ENCODE peak calls at places on chromosomes 13 and 19, in nine cellular contexts. Y is GM23338, X is HCT116, P is fibroblast of lung, Q is neural progenitor cell, L is H9, B is mammary epithelial cell, U is GM23248, I is SK-N-SH. A is an unnamed sample.

GRCh38 chr13:114069376-114070097 is 62.9 kb downstream of the RASA3 start:
- DNase-seq in Y (no peak), X (no peak), P (no peak), Q (no peak), L (no peak), B (no peak), U (no peak), I (no peak), A (no peak)

GRCh38 chr19:48350856-48351255 is 12.9 kb downstream of the TMEM143 start:
- DNase-seq in Y (no peak), X (no peak), P (no peak), Q (no peak), L (no peak), B (no peak), U (no peak), I (no peak), A (no peak)

GRCh38 chr19:51660975-51661600 is 14.5 kb upstream of the SIGLEC14 start:
- DNase-seq in Y (peak; percentile 95), X (peak; percentile 55), P (peak; percentile 79), Q (peak; percentile 93), L (peak; percentile 74), B (peak; percentile 55), U (peak; percentile 90), I (peak; percentile 61), A (peak; percentile 69)

GRCh38 chr19:30428281-30428680 is 56.1 kb downstream of the ZNF536 start:
- DNase-seq in Y (no peak), X (no peak), P (no peak), Q (no peak), L (no peak), B (no peak), U (no peak), I (no peak), A (no peak)

GRCh38 chr19:38905620-38906019 is 5.9 kb downstream of the NFKBIB start:
- DNase-seq in Y (no peak), X (no peak), P (no peak), Q (no peak), L (no peak), B (no peak), U (no peak), I (no peak), A (no peak)

GRCh38 chr19:47848871-47849473 is 10.1 kb upstream of the TPRX2 start:
- DNase-seq in Y (peak; percentile 93), X (peak; percentile 57), P (peak; percentile 3), Q (peak; percentile 96), L (peak; percentile 79), B (no peak), U (peak; percentile 39), I (peak; percentile 33), A (no peak)

GRCh38 chr19:40674291-40674690 is 16.2 kb downstream of the NUMBL start:
- DNase-seq in Y (no peak), X (no peak), P (peak; percentile 60), Q (no peak), L (no peak), B (no peak), U (no peak), I (no peak), A (no peak)

GRCh38 chr13:49806126-49806536 is 13.6 kb upstream of the KPNA3 start:
- DNase-seq in Y (no peak), X (no peak), P (no peak), Q (no peak), L (no peak), B (peak; percentile 55), U (peak; percentile 23), I (no peak), A (no peak)

DNA sequence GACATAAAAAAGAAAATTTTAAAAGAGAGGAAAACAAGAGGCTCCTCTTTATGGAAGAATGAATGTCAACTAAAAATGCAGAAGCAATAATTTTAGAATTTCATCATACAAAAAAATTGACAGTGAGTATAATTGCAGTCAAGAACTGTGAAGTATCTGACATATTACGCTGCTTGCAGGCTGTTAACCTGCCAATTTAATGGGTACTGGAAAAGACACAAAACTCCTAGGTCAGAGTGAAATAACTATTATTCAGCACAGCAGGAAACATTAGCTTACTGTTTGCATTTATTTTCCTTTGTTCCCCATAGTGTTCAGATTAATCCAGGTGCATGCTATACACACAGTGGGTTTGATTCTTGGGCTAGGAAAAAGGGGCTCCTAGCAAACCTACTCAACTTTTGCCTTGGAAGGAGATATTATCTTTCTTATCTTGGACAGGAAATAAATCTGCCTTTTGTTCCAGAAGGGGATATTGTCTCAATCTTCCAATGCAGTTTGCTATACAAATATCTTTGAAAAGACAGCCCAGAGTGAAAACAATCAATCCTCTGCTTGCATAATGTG is 443.6 kb downstream of the TBC1D4 start:
- DNase-seq in Y (no peak), X (no peak), P (no peak), Q (no peak), L (no peak), B (no peak), U (no peak), I (no peak), A (no peak)
- H2AFZ ChIP-seq in Y (no peak overlapping the region), X (no peak overlapping the region), P (no peak overlapping the region), Q (no peak overlapping the region), L (no peak overlapping the region), B (no peak overlapping the region), U (no peak overlapping the region), I (no peak overlapping the region), A (no peak overlapping the region)

GRCh38 chr13:40790232-40790631 is 821 bp downstream of the SLC25A15 start:
- DNase-seq in Y (no peak), X (no peak), P (no peak), Q (no peak), L (no peak), B (no peak), U (no peak), I (peak; percentile 16), A (no peak)

GRCh38 chr13:40786568-40786996 is 2.8 kb upstream of the SLC25A15 start:
- DNase-seq in Y (no peak), X (no peak), P (peak; percentile 76), Q (no peak), L (peak; percentile 8), B (no peak), U (peak; percentile 48), I (no peak), A (peak; percentile 9)

GRCh38 chr13:40792284-40793051 is 3.1 kb downstream of the SLC25A15 start:
- DNase-seq in Y (no peak), X (no peak), P (no peak), Q (no peak), L (peak; percentile 17), B (no peak), U (no peak), I (no peak), A (no peak)

GRCh38 chr13:40787062-40787461 is 2.3 kb upstream of the SLC25A15 start:
- DNase-seq in Y (no peak), X (no peak), P (peak; percentile 91), Q (no peak), L (peak; percentile 5), B (no peak), U (peak; percentile 61), I (no peak), A (no peak)

DNA sequence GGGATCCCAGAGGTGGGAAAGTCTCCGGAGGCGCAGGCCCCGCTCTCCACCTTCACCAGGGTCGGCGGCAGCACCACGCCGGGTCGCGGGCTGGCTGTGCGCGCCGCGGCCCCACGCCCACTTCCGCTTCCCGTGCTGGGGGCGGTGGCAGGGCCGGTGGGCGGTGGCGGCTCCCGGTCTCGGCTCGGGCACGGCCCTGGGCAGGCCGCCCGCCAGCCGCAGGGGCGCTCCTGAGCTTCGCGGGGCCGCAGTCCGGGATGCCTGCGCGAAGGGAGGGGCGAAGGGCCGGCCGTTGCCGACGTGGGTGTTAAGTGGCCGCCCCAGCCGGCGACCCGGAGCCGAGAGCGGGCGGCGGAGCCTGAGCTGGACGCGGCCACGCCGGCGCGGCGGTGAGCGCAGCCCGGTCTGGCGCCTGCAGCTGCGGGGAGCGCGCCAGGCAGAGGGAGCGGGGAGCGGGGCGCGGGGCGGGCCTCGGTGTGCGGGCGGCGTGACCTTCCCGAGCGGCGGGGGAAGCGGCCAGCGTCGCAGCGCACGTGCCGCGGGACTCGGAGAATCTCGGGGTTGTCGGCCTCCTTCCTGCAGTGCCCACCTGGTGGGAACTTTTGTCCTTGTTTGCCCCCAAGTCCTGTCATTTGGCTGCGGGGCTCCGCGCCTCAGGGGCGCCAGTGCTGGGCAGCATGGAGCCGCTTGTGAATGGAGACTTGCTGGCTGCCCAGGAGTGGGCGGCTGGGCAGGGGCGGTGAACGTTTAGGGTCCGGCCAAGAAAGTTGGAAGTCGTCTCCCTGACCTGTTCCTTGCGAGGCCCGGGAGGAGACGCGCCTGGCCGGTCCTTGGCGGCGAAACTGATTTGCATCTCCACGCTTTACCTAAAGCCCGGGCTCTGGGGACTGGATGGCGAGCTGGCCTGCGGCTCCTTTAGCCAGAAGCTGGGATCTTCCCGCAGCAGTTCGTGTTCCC is at the start of gene SLC25A15:
- DNase-seq in Y (peak; percentile 80), X (peak; percentile 48), P (peak; percentile 79), Q (peak; percentile 90), L (peak; percentile 71), B (peak; percentile 78), U (peak; percentile 89), I (peak; percentile 97), A (peak; percentile 82)
- H2AFZ ChIP-seq in Y (peak within 1 kb of the TSS; percentile 98), X (peak within 1 kb of the TSS; percentile 16), P (peak within 1 kb of the TSS; percentile 75), Q (peak within 1 kb of the TSS; percentile 98), L (no peak within 1 kb of the TSS), B (peak within 1 kb of the TSS; percentile 100), U (peak within 1 kb of the TSS; percentile 92), I (peak within 1 kb of the TSS; percentile 92), A (peak within 1 kb of the TSS; percentile 94)

GRCh38 chr19:4723465-4724251 is at the start of gene DPP9:
- DNase-seq in Y (peak; percentile 98), X (peak; percentile 98), P (peak; percentile 99), Q (peak; percentile 99), L (peak; percentile 99), B (peak; percentile 98), U (peak; percentile 98), I (peak; percentile 100), A (peak; percentile 98)

GRCh38 chr19:4721196-4721595 is 2.4 kb downstream of the DPP9 start:
- DNase-seq in Y (no peak), X (no peak), P (no peak), Q (no peak), L (no peak), B (no peak), U (no peak), I (no peak), A (no peak)

GRCh38 chr19:4720037-4720700 is 3.5 kb downstream of the DPP9 start:
- DNase-seq in Y (no peak), X (no peak), P (no peak), Q (no peak), L (no peak), B (no peak), U (no peak), I (no peak), A (no peak)

GRCh38 chr19:4724252-4724514 is 541 bp upstream of the DPP9 start:
- DNase-seq in Y (no peak), X (no peak), P (no peak), Q (no peak), L (no peak), B (no peak), U (no peak), I (no peak), A (no peak)

GRCh38 chr19:4722671-4723464 is 774 bp downstream of the DPP9 start:
- DNase-seq in Y (no peak), X (no peak), P (peak; percentile 78), Q (peak; percentile 10), L (no peak), B (peak; percentile 50), U (peak; percentile 87), I (no peak), A (peak; percentile 30)
- H2AFZ ChIP-seq in Y (peak overlapping the region; percentile 81), X (no peak overlapping the region), P (no peak overlapping the region), Q (no peak overlapping the region), L (no peak overlapping the region), B (peak overlapping the region; percentile 61), U (peak overlapping the region; percentile 65), I (no peak overlapping the region), A (peak overlapping the region; percentile 8)

GRCh38 chr13:60753641-60754040 is 356.6 kb downstream of the TDRD3 start:
- DNase-seq in Y (no peak), X (no peak), P (no peak), Q (no peak), L (no peak), B (no peak), U (no peak), I (no peak), A (no peak)

GRCh38 chr13:60754691-60755090 is 357.7 kb downstream of the TDRD3 start:
- DNase-seq in Y (no peak), X (no peak), P (no peak), Q (peak; percentile 32), L (no peak), B (no peak), U (no peak), I (no peak), A (no peak)

GRCh38 chr13:60755380-60756163 is 358.6 kb downstream of the TDRD3 start:
- DNase-seq in Y (peak; percentile 71), X (no peak), P (no peak), Q (peak; percentile 66), L (peak; percentile 46), B (no peak), U (no peak), I (no peak), A (peak; percentile 65)

GRCh38 chr13:60756306-60756705 is 359.3 kb downstream of the TDRD3 start:
- DNase-seq in Y (peak; percentile 24), X (no peak), P (no peak), Q (peak; percentile 35), L (no peak), B (no peak), U (no peak), I (no peak), A (peak; percentile 32)

DNA sequence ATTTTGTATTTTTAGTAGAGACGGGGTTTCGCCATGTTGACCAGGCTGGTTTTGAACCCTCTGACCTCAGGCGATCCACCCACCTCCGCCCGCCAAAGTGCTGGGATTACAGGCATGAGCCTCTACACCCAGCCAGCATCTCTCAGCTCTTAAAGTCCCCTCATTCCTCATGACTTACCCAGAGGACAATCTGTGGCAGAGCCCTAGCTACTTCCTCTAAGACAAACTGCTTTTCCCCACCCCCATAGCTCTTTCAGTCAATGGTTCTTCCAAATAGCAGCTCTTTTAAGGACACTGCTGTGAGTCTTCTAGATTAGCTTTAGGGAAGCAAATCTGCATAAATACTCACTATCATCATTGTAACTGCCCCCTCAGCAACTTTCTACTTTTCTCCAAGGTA is 357.2 kb downstream of the TDRD3 start:
- DNase-seq in Y (peak; percentile 49), X (no peak), P (no peak), Q (peak; percentile 54), L (no peak), B (no peak), U (no peak), I (no peak), A (no peak)
- H2AFZ ChIP-seq in Y (peak overlapping the region; percentile 73), X (no peak overlapping the region), P (no peak overlapping the region), Q (peak overlapping the region; percentile 79), L (no peak overlapping the region), B (no peak overlapping the region), U (no peak overlapping the region), I (no peak overlapping the region), A (no peak overlapping the region)